ENCODE peak calls at places on chromosomes 6 and 20, in four cellular contexts. H, N, U and Z are unnamed samples.

GRCh38 chr20:48409216-48409615 is 418.6 kb downstream of the PREX1 start:
- DNase-seq in H (no peak), N (no peak), U (no peak), Z (no peak)

GRCh38 chr6:45388328-45388727 is 10.6 kb upstream of the SUPT3H start:
- DNase-seq in H (no peak), N (no peak), U (no peak), Z (no peak)

GRCh38 chr6:2485116-2485515 is 239.7 kb upstream of the GMDS start:
- DNase-seq in H (no peak), N (no peak), U (no peak), Z (no peak)

GRCh38 chr6:27545271-27546046 is 72.6 kb upstream of the ZNF184 start:
- DNase-seq in H (no peak), N (no peak), U (no peak), Z (peak)

GRCh38 chr20:63694596-63695418 is 1.6 kb upstream of the TNFRSF6B start:
- DNase-seq in H (no peak), N (no peak), U (peak), Z (peak)

GRCh38 chr6:16676978-16677377 is 84.3 kb downstream of the ATXN1 start:
- DNase-seq in H (no peak), N (no peak), U (no peak), Z (no peak)

GRCh38 chr6:109325400-109325801 is 56.9 kb downstream of the CD164 start:
- DNase-seq in H (no peak), N (no peak), U (no peak), Z (no peak)

GRCh38 chr20:37407573-37408002 is 61.6 kb downstream of the SRC start:
- DNase-seq in H (peak), N (no peak), U (peak), Z (no peak)

GRCh38 chr20:62821726-62822210 is 4.9 kb downstream of the COL9A3 start:
- DNase-seq in H (no peak), N (no peak), U (no peak), Z (peak)

GRCh38 chr6:138480279-138480949 is 18.9 kb downstream of the NHSL1 start:
- DNase-seq in H (no peak), N (no peak), U (no peak), Z (no peak)

GRCh38 chr6:35178932-35179832 is 34.6 kb upstream of the SCUBE3 start:
- DNase-seq in H (no peak), N (no peak), U (no peak), Z (no peak)

GRCh38 chr20:44447827-44448419 is 27.8 kb upstream of the TTPAL start:
- DNase-seq in H (no peak), N (no peak), U (no peak), Z (no peak)

GRCh38 chr20:17743677-17744076 is 43.9 kb downstream of the BANF2 start:
- DNase-seq in H (no peak), N (no peak), U (no peak), Z (no peak)

GRCh38 chr6:70717038-70717801 is 49.5 kb downstream of the SMAP1 start:
- DNase-seq in H (no peak), N (no peak), U (no peak), Z (no peak)

GRCh38 chr6:162907876-162908481 is 180.2 kb downstream of the PACRG start:
- DNase-seq in H (no peak), N (no peak), U (no peak), Z (no peak)

GRCh38 chr6:13117561-13117960 is 210.8 kb downstream of the TBC1D7 start:
- DNase-seq in H (no peak), N (no peak), U (no peak), Z (no peak)

GRCh38 chr20:42181064-42181463 is 562.9 kb upstream of the CHD6 start:
- DNase-seq in H (no peak), N (no peak), U (no peak), Z (no peak)

GRCh38 chr20:53795170-53795569 is 201.5 kb upstream of the ZNF217 start:
- DNase-seq in H (no peak), N (no peak), U (no peak), Z (no peak)

GRCh38 chr20:47453167-47453782 is 48.4 kb upstream of the NCOA3 start:
- DNase-seq in H (no peak), N (no peak), U (no peak), Z (peak)

GRCh38 chr6:41488392-41489129 is 57.6 kb upstream of the FOXP4 start:
- DNase-seq in H (peak), N (no peak), U (no peak), Z (no peak)

GRCh38 chr20:19701449-19701848 is 56.6 kb upstream of the RIN2 start:
- DNase-seq in H (no peak), N (no peak), U (no peak), Z (no peak)

GRCh38 chr6:47308674-47309325 is 905 bp downstream of the TNFRSF21 start:
- DNase-seq in H (peak), N (no peak), U (peak), Z (no peak)

GRCh38 chr20:44427804-44428173 is 47.9 kb upstream of the TTPAL start:
- DNase-seq in H (no peak), N (no peak), U (no peak), Z (no peak)

GRCh38 chr6:107490568-107491058 is 696 bp downstream of the SOBP start:
- DNase-seq in H (peak), N (no peak), U (peak), Z (no peak)

GRCh38 chr20:64140956-64141355 is 23.3 kb upstream of the MYT1 start:
- DNase-seq in H (no peak), N (no peak), U (peak), Z (peak)

GRCh38 chr6:5747379-5747778 is 259.3 kb downstream of the NRN1 start:
- DNase-seq in H (no peak), N (no peak), U (no peak), Z (no peak)

GRCh38 chr6:163722293-163722692 is 307.8 kb downstream of the QKI start:
- DNase-seq in H (no peak), N (no peak), U (peak), Z (no peak)

GRCh38 chr6:125512621-125513020 is 210.9 kb upstream of the HDDC2 start:
- DNase-seq in H (no peak), N (no peak), U (no peak), Z (no peak)

GRCh38 chr6:21109421-21110178 is 484.0 kb upstream of the SOX4 start:
- DNase-seq in H (no peak), N (no peak), U (no peak), Z (no peak)

GRCh38 chr20:34449674-34450592 is 66.3 kb upstream of the DYNLRB1 start:
- DNase-seq in H (no peak), N (no peak), U (no peak), Z (no peak)

GRCh38 chr6:33886673-33887144 is 82.9 kb upstream of the MLN start:
- DNase-seq in H (peak), N (peak), U (peak), Z (no peak)

GRCh38 chr6:135329851-135330803 is 149.0 kb downstream of the MYB start:
- DNase-seq in H (no peak), N (no peak), U (no peak), Z (no peak)

GRCh38 chr20:63536997-63537524 is at the start of gene PTK6:
- DNase-seq in H (peak), N (no peak), U (no peak), Z (no peak)

GRCh38 chr6:47631248-47632196 is 66.9 kb upstream of the ADGRF4 start:
- DNase-seq in H (no peak), N (no peak), U (no peak), Z (no peak)

GRCh38 chr6:44652551-44652950 is 265.0 kb downstream of the CDC5L start:
- DNase-seq in H (no peak), N (no peak), U (no peak), Z (no peak)

GRCh38 chr20:13009682-13010406 is 1.1 kb downstream of the SPTLC3 start:
- DNase-seq in H (no peak), N (no peak), U (peak), Z (no peak)

GRCh38 chr20:4813839-4814695 is 92.4 kb downstream of the PRND start:
- DNase-seq in H (no peak), N (peak), U (no peak), Z (no peak)